ENCODE peak calls at places on chromosomes 16 and 17, in nine cellular contexts. M, O, R, Y, B, K, S, U and E are unnamed samples.

GRCh38 chr17:73261952-73262675 is 434 bp upstream of the CPSF4L start:
- DNase-seq in M (peak), O (no peak), R (peak), Y (no peak), B (no peak), K (no peak), S (no peak), U (no peak), E (no peak)

GRCh38 chr17:43453331-43453812 is 30.4 kb upstream of the DHX8 start:
- DNase-seq in M (peak), O (no peak), R (no peak), Y (no peak), B (no peak), K (peak), S (no peak), U (no peak), E (no peak)

GRCh38 chr17:60077672-60078519 is 825 bp downstream of the HEATR6 start:
- DNase-seq in M (no peak), O (no peak), R (no peak), Y (no peak), B (peak), K (no peak), S (peak), U (peak), E (no peak)

GRCh38 chr16:10920726-10921427 is 21.4 kb downstream of the DEXI start:
- DNase-seq in M (no peak), O (no peak), R (no peak), Y (no peak), B (no peak), K (no peak), S (no peak), U (no peak), E (no peak)

GRCh38 chr17:73139296-73139695 is 25.5 kb upstream of the SSTR2 start:
- DNase-seq in M (no peak), O (no peak), R (no peak), Y (no peak), B (no peak), K (no peak), S (no peak), U (no peak), E (no peak)

GRCh38 chr17:64180674-64181073 is 50.7 kb upstream of the ERN1 start:
- DNase-seq in M (no peak), O (no peak), R (no peak), Y (no peak), B (no peak), K (no peak), S (no peak), U (no peak), E (no peak)

GRCh38 chr17:75430159-75430748 is 24.8 kb upstream of the GRB2 start:
- DNase-seq in M (no peak), O (no peak), R (no peak), Y (no peak), B (peak), K (no peak), S (no peak), U (no peak), E (no peak)

GRCh38 chr17:51461578-51462004 is 201.2 kb downstream of the UTP18 start:
- DNase-seq in M (peak), O (peak), R (peak), Y (peak), B (peak), K (peak), S (peak), U (no peak), E (peak)

GRCh38 chr17:6752068-6752909 is 3.6 kb upstream of the XAF1 start:
- DNase-seq in M (no peak), O (no peak), R (no peak), Y (peak), B (peak), K (no peak), S (no peak), U (no peak), E (peak)

GRCh38 chr16:10500582-10500981 is 79.8 kb downstream of the EMP2 start:
- DNase-seq in M (no peak), O (no peak), R (no peak), Y (no peak), B (no peak), K (no peak), S (no peak), U (no peak), E (no peak)

GRCh38 chr17:4407216-4407615 is 26.5 kb upstream of the SPNS3 start:
- DNase-seq in M (no peak), O (no peak), R (no peak), Y (no peak), B (peak), K (no peak), S (no peak), U (no peak), E (no peak)

GRCh38 chr17:51507444-51507843 is 247.1 kb downstream of the UTP18 start:
- DNase-seq in M (no peak), O (no peak), R (no peak), Y (no peak), B (no peak), K (no peak), S (no peak), U (no peak), E (no peak)

GRCh38 chr17:35900693-35901487 is 20.7 kb upstream of the CCL5 start:
- DNase-seq in M (no peak), O (no peak), R (no peak), Y (no peak), B (peak), K (no peak), S (peak), U (no peak), E (no peak)

GRCh38 chr16:73071131-73071940 is 23.4 kb upstream of the ZFHX3 start:
- DNase-seq in M (peak), O (no peak), R (no peak), Y (no peak), B (peak), K (peak), S (no peak), U (no peak), E (peak)

GRCh38 chr17:34750004-34750403 is 170.6 kb downstream of the TMEM132E start:
- DNase-seq in M (no peak), O (no peak), R (no peak), Y (no peak), B (no peak), K (no peak), S (no peak), U (no peak), E (no peak)

GRCh38 chr17:80821546-80821945 is 170.1 kb upstream of the CHMP6 start:
- DNase-seq in M (no peak), O (no peak), R (no peak), Y (no peak), B (no peak), K (no peak), S (no peak), U (no peak), E (no peak)

GRCh38 chr17:7580631-7581554 is 1.5 kb downstream of the CD68 start:
- DNase-seq in M (no peak), O (peak), R (no peak), Y (no peak), B (no peak), K (no peak), S (no peak), U (no peak), E (no peak)

GRCh38 chr16:9072806-9073341 is 18.6 kb upstream of the HAPSTR1 start:
- DNase-seq in M (no peak), O (peak), R (no peak), Y (peak), B (peak), K (no peak), S (no peak), U (no peak), E (no peak)

GRCh38 chr17:14068542-14069250 is 608 bp upstream of the COX10 start:
- DNase-seq in M (no peak), O (peak), R (no peak), Y (no peak), B (no peak), K (no peak), S (no peak), U (no peak), E (no peak)

GRCh38 chr17:45222273-45222993 is 748 bp downstream of the FMNL1 start:
- DNase-seq in M (peak), O (peak), R (no peak), Y (no peak), B (no peak), K (no peak), S (peak), U (peak), E (no peak)

GRCh38 chr17:8133398-8133797 is 9.5 kb upstream of the HES7 start:
- DNase-seq in M (no peak), O (no peak), R (no peak), Y (no peak), B (no peak), K (no peak), S (peak), U (no peak), E (no peak)

GRCh38 chr16:74297296-74297665 is 667 bp downstream of the PSMD7 start:
- DNase-seq in M (peak), O (peak), R (peak), Y (no peak), B (peak), K (no peak), S (peak), U (peak), E (peak)

GRCh38 chr17:43614560-43614959 is 47.2 kb downstream of the MEOX1 start:
- DNase-seq in M (no peak), O (no peak), R (no peak), Y (no peak), B (no peak), K (no peak), S (no peak), U (no peak), E (no peak)

GRCh38 chr17:13073013-13073412 is 55.2 kb upstream of the ELAC2 start:
- DNase-seq in M (no peak), O (peak), R (no peak), Y (no peak), B (no peak), K (no peak), S (no peak), U (no peak), E (no peak)

GRCh38 chr16:11862489-11862888 is 11.1 kb upstream of the RSL1D1 start:
- DNase-seq in M (no peak), O (no peak), R (no peak), Y (no peak), B (no peak), K (no peak), S (no peak), U (no peak), E (no peak)

GRCh38 chr16:20271893-20272292 is 55.4 kb downstream of the GP2 start:
- DNase-seq in M (no peak), O (no peak), R (no peak), Y (no peak), B (no peak), K (no peak), S (no peak), U (no peak), E (no peak)

GRCh38 chr16:69243479-69243878 is 56.5 kb downstream of the SNTB2 start:
- DNase-seq in M (no peak), O (no peak), R (no peak), Y (no peak), B (peak), K (no peak), S (no peak), U (no peak), E (no peak)

GRCh38 chr16:14007460-14007859 is 63.7 kb upstream of the MRTFB start:
- DNase-seq in M (no peak), O (peak), R (no peak), Y (peak), B (peak), K (no peak), S (no peak), U (no peak), E (no peak)

GRCh38 chr17:78717431-78717980 is 64.6 kb downstream of the CYTH1 start:
- DNase-seq in M (no peak), O (peak), R (peak), Y (no peak), B (peak), K (no peak), S (no peak), U (no peak), E (peak)

GRCh38 chr16:79980650-79981521 is 380.3 kb upstream of the MAF start:
- DNase-seq in M (no peak), O (no peak), R (no peak), Y (no peak), B (no peak), K (no peak), S (no peak), U (no peak), E (peak)

GRCh38 chr17:62672957-62673356 is 45.5 kb downstream of the MRC2 start:
- DNase-seq in M (no peak), O (no peak), R (no peak), Y (no peak), B (no peak), K (no peak), S (no peak), U (no peak), E (no peak)

GRCh38 chr16:21501869-21502667 is 97.3 kb upstream of the METTL9 start:
- DNase-seq in M (peak), O (peak), R (peak), Y (peak), B (peak), K (peak), S (peak), U (peak), E (peak)

GRCh38 chr16:48365030-48365600 is 20.1 kb downstream of the SIAH1 start:
- DNase-seq in M (peak), O (no peak), R (peak), Y (no peak), B (no peak), K (no peak), S (no peak), U (no peak), E (peak)

GRCh38 chr17:4147751-4148310 is 4.8 kb downstream of the CYB5D2 start:
- DNase-seq in M (no peak), O (no peak), R (no peak), Y (no peak), B (no peak), K (no peak), S (no peak), U (no peak), E (no peak)

GRCh38 chr17:72734611-72735010 is 357.9 kb downstream of the SLC39A11 start:
- DNase-seq in M (no peak), O (no peak), R (no peak), Y (no peak), B (no peak), K (no peak), S (no peak), U (no peak), E (no peak)

GRCh38 chr16:90048347-90048722 is 28.8 kb downstream of the PRDM7 start:
- DNase-seq in M (no peak), O (no peak), R (no peak), Y (no peak), B (no peak), K (no peak), S (no peak), U (no peak), E (no peak)

GRCh38 chr17:28717578-28718316 is at the start of gene RAB34:
- DNase-seq in M (peak), O (no peak), R (peak), Y (peak), B (peak), K (peak), S (peak), U (peak), E (peak)

GRCh38 chr17:57852955-57853328 is 3.1 kb upstream of the MRPS23 start:
- DNase-seq in M (no peak), O (no peak), R (no peak), Y (no peak), B (no peak), K (no peak), S (no peak), U (no peak), E (no peak)

GRCh38 chr17:42333053-42333452 is 44.8 kb downstream of the STAT5A start:
- DNase-seq in M (no peak), O (peak), R (no peak), Y (no peak), B (no peak), K (no peak), S (no peak), U (no peak), E (no peak)

DNA sequence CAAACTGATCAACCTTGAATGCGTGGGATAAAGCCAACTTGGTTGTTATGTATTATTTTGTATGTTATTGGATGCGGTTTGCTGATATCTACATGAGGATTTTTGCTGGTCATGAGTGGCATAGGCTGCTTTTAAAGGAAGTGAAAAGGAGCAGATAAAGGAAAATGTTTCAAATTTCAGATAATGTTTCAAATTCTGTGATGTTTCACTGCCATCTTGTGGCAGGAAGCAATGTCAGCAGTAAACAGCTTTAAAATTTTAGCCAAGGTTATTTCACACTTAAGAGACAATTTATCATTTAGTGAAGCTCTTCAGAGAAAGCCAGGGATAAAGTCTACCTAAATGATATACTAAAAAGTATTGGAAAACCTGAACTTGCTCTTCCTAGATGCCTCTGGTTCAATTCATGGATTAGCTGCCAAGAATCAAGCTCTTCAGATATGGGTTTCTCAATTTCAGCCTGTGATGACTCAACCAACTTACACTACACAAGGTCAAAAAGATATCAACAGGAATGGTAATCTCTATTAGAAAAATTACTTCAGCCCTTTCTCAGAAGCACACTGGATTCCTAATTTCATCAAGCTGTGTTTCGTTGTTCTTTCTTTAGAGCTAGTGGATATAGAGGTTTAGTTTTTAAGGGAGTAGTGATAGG is 136.0 kb upstream of the C17orf78 start:
- DNase-seq in M (no peak), O (peak), R (no peak), Y (no peak), B (peak), K (no peak), S (no peak), U (no peak), E (no peak)
- TF ChIP-seq CTCF in M (peak), O (peak), R (peak), Y (peak), B (peak), K (peak), S (peak), U (peak), E (peak)

DNA sequence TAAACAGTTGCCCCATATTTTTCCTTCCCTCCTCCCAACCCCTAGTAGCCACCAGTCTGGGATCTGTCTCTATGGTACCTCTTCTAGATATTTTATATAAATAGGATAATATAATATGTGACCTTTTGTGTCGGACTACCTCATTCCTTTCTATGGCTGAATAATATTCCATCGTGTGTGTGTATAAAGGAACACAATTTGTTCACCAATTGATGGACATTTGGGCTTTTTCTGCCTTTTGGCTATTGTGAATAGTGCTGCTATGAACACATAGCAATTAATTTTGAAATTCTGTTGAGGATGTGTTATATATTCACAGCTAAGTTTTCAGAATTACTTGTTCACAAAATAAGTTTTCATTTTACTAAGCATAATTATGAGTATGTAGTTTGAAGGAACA is 2.5 kb downstream of the NFATC3 start:
- DNase-seq in M (no peak), O (no peak), R (no peak), Y (no peak), B (no peak), K (no peak), S (no peak), U (no peak), E (no peak)
- H3K4me3 ChIP-seq in M (no peak), O (peak), R (no peak), Y (no peak), B (no peak), K (peak), S (peak), U (no peak), E (peak)

GRCh38 chr16:15535772-15536171 is 101.4 kb downstream of the BMERB1 start:
- DNase-seq in M (no peak), O (no peak), R (no peak), Y (no peak), B (no peak), K (no peak), S (no peak), U (no peak), E (no peak)
- TF ChIP-seq CTCF in M (no peak), O (no peak), R (no peak), Y (no peak), B (no peak), K (no peak), S (no peak), U (no peak), E (no peak)

DNA sequence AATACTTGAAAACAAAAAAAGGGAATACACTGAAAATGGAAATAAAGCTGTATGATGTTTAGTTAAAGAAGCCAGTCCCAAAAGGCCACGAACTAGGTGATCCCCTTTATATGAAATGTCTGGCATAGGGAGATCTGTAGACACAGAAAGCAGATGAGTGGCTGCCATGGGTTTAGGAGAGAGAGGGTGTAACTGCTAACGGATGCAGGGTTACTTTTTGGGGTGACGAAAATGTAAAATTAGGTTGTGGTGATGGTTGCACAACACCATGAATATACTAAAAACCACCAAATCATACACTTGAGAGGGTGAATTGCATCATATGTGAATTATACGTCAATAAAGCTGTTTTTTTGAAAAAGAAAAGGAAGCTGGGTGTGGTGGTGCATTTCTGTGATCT is 99.6 kb downstream of the ADCY9 start:
- DNase-seq in M (no peak), O (no peak), R (no peak), Y (peak), B (peak), K (no peak), S (no peak), U (no peak), E (no peak)
- H3K4me3 ChIP-seq in M (no peak), O (no peak), R (no peak), Y (no peak), B (no peak), K (no peak), S (no peak), U (no peak), E (no peak)

GRCh38 chr17:32943206-32943605 is 15.3 kb downstream of the TMEM98 start:
- DNase-seq in M (no peak), O (no peak), R (no peak), Y (no peak), B (peak), K (no peak), S (no peak), U (no peak), E (no peak)

GRCh38 chr17:32943647-32944191 is 15.8 kb downstream of the TMEM98 start:
- DNase-seq in M (no peak), O (no peak), R (peak), Y (peak), B (peak), K (no peak), S (no peak), U (no peak), E (no peak)

GRCh38 chr17:32944248-32945020 is 16.5 kb downstream of the TMEM98 start:
- DNase-seq in M (no peak), O (no peak), R (no peak), Y (no peak), B (no peak), K (no peak), S (no peak), U (no peak), E (no peak)

GRCh38 chr17:32947736-32948135 is 19.8 kb downstream of the TMEM98 start:
- DNase-seq in M (no peak), O (no peak), R (no peak), Y (no peak), B (no peak), K (no peak), S (no peak), U (no peak), E (no peak)

GRCh38 chr17:32946375-32947135 is 18.6 kb downstream of the TMEM98 start:
- DNase-seq in M (no peak), O (no peak), R (no peak), Y (no peak), B (no peak), K (no peak), S (no peak), U (no peak), E (no peak)
- TF ChIP-seq CTCF in M (no peak), O (no peak), R (no peak), Y (no peak), B (no peak), K (no peak), S (no peak), U (no peak), E (no peak)

GRCh38 chr16:49587051-49587450 is 213.4 kb downstream of the C16orf78 start:
- DNase-seq in M (no peak), O (no peak), R (no peak), Y (no peak), B (no peak), K (no peak), S (no peak), U (no peak), E (no peak)

GRCh38 chr16:49588061-49588460 is 214.5 kb downstream of the C16orf78 start:
- DNase-seq in M (no peak), O (no peak), R (no peak), Y (no peak), B (no peak), K (no peak), S (no peak), U (no peak), E (no peak)

GRCh38 chr16:49585143-49585542 is 211.5 kb downstream of the C16orf78 start:
- DNase-seq in M (no peak), O (no peak), R (no peak), Y (no peak), B (no peak), K (no peak), S (no peak), U (no peak), E (no peak)

GRCh38 chr16:49587511-49587910 is 213.9 kb downstream of the C16orf78 start:
- DNase-seq in M (no peak), O (no peak), R (no peak), Y (no peak), B (no peak), K (no peak), S (no peak), U (no peak), E (no peak)

GRCh38 chr16:49586466-49586865 is 212.9 kb downstream of the C16orf78 start:
- DNase-seq in M (no peak), O (no peak), R (no peak), Y (no peak), B (no peak), K (no peak), S (no peak), U (no peak), E (no peak)
- H3K4me3 ChIP-seq in M (no peak), O (no peak), R (no peak), Y (no peak), B (no peak), K (no peak), S (no peak), U (no peak), E (no peak)